ENCODE peak calls at places on chromosomes 5 and 9, in ten cellular contexts. U, N, R, E, D, P, Z, I, Q and W are unnamed samples.

GRCh38 chr9:95890594-95890993 is 15.1 kb downstream of the ERCC6L2 start:
- DNase-seq in N (no peak), U (no peak), Q (no peak), E (no peak), I (no peak), R (no peak), Z (no peak), D (no peak), P (no peak), W (no peak)

GRCh38 chr5:94125107-94125506 is 383.7 kb upstream of the POU5F2 start:
- DNase-seq in P (no peak), U (no peak), N (no peak), E (no peak), I (no peak), Q (no peak), D (no peak), R (no peak), Z (no peak), W (no peak)

GRCh38 chr9:136533775-136534157 is 12.1 kb downstream of the NOTCH1 start:
- DNase-seq in Z (no peak), U (no peak), D (no peak), E (peak; percentile 52), R (peak; percentile 60), P (no peak), Q (no peak), I (no peak), N (no peak), W (no peak)

GRCh38 chr9:70902705-70903131 is 218.7 kb downstream of the TRPM3 start:
- DNase-seq in U (peak; percentile 20), D (peak; percentile 20), R (no peak), E (no peak), N (no peak), P (no peak), Z (no peak), Q (no peak), I (no peak), W (no peak)

GRCh38 chr5:94057655-94058054 is 316.3 kb upstream of the POU5F2 start:
- DNase-seq in I (no peak), Q (no peak), R (no peak), Z (no peak), P (no peak), U (no peak), D (peak; percentile 67), E (no peak), N (no peak), W (peak; percentile 73)

GRCh38 chr5:109756543-109757186 is 66.9 kb downstream of the MAN2A1 start:
- DNase-seq in R (no peak), P (no peak), Q (no peak), I (no peak), D (no peak), Z (no peak), U (no peak), N (no peak), E (no peak), W (no peak)

GRCh38 chr5:163976691-163977090 is 471.3 kb downstream of the MAT2B start:
- DNase-seq in Q (no peak), N (no peak), D (no peak), I (no peak), E (no peak), Z (no peak), P (no peak), U (no peak), R (no peak), W (no peak)

GRCh38 chr9:104905931-104906330 is 22.0 kb downstream of the ABCA1 start:
- DNase-seq in P (no peak), Z (no peak), I (no peak), N (no peak), D (no peak), R (no peak), U (no peak), Q (no peak), E (no peak), W (no peak)

GRCh38 chr9:124652994-124653393 is 118.1 kb downstream of the NR6A1 start:
- DNase-seq in E (no peak), Z (no peak), N (no peak), P (no peak), R (no peak), I (no peak), U (no peak), D (no peak), Q (no peak), W (no peak)

GRCh38 chr5:997001-997474 is 11.6 kb upstream of the NKD2 start:
- DNase-seq in R (no peak), U (peak; percentile 24), D (peak; percentile 82), N (peak; percentile 47), I (no peak), P (no peak), Q (peak; percentile 39), E (no peak), Z (peak; percentile 67), W (no peak)

GRCh38 chr9:88922091-88922490 is 69.2 kb upstream of the S1PR3 start:
- DNase-seq in E (peak; percentile 14), N (no peak), P (no peak), R (peak; percentile 4), D (no peak), Z (no peak), Q (no peak), I (no peak), U (no peak), W (no peak)

GRCh38 chr5:72046106-72046505 is 61.2 kb upstream of the MAP1B start:
- DNase-seq in P (no peak), E (no peak), N (no peak), U (no peak), Z (no peak), I (no peak), Q (no peak), R (no peak), D (no peak), W (no peak)

GRCh38 chr9:115415450-115415849 is 297.5 kb upstream of the TNC start:
- DNase-seq in D (peak; percentile 66), E (no peak), N (no peak), Z (peak; percentile 58), P (no peak), U (no peak), R (no peak), Q (no peak), I (no peak), W (no peak)

GRCh38 chr9:3751125-3751758 is 225.4 kb upstream of the RFX3 start:
- DNase-seq in D (no peak), Z (no peak), P (no peak), N (no peak), I (no peak), R (no peak), U (no peak), Q (no peak), E (no peak), W (no peak)

GRCh38 chr5:26192496-26192895 is 845.9 kb downstream of the CDH9 start:
- DNase-seq in U (no peak), I (no peak), E (no peak), D (no peak), Q (no peak), Z (no peak), P (no peak), N (no peak), R (no peak), W (no peak)

GRCh38 chr5:177087707-177088005 is 941 bp downstream of the FGFR4 start:
- DNase-seq in R (no peak), Z (peak; percentile 65), P (no peak), E (no peak), N (no peak), Q (no peak), U (no peak), I (no peak), D (no peak), W (no peak)

GRCh38 chr5:177089146-177089545 is 2.4 kb downstream of the FGFR4 start:
- DNase-seq in Z (no peak), D (no peak), E (no peak), Q (peak; percentile 59), R (no peak), U (peak; percentile 52), N (no peak), P (no peak), I (no peak), W (no peak)

GRCh38 chr5:177086918-177087706 is 397 bp downstream of the FGFR4 start:
- DNase-seq in Z (peak; percentile 95), P (no peak), E (peak; percentile 53), R (peak; percentile 55), Q (no peak), D (peak; percentile 87), I (no peak), N (no peak), U (no peak), W (peak; percentile 84)

GRCh38 chr5:177084175-177084574 is 2.5 kb upstream of the FGFR4 start:
- DNase-seq in E (no peak), Z (no peak), N (no peak), P (no peak), I (no peak), U (no peak), D (no peak), Q (no peak), R (no peak), W (no peak)

GRCh38 chr5:177085985-177086917 is at the start of gene FGFR4:
- DNase-seq in E (peak; percentile 64), N (peak; percentile 45), Z (peak; percentile 98), D (peak; percentile 91), I (no peak), U (peak; percentile 79), Q (peak; percentile 56), P (no peak), R (peak; percentile 61), W (peak; percentile 96)
- H3K27ac ChIP-seq in E (no peak within 1 kb of the TSS), N (no peak within 1 kb of the TSS), Z (peak within 1 kb of the TSS; percentile 38), D (no peak within 1 kb of the TSS), I (no peak within 1 kb of the TSS), U (no peak within 1 kb of the TSS), Q (no peak within 1 kb of the TSS), P (no peak within 1 kb of the TSS), R (no peak within 1 kb of the TSS), W (no peak within 1 kb of the TSS)

GRCh38 chr5:32973646-32974045 is 262.5 kb downstream of the NPR3 start:
- DNase-seq in N (no peak), I (no peak), Q (no peak), P (no peak), D (no peak), Z (no peak), R (no peak), U (no peak), E (no peak), W (no peak)
- H3K27ac ChIP-seq in N (no peak overlapping the region), I (no peak overlapping the region), Q (no peak overlapping the region), P (no peak overlapping the region), D (no peak overlapping the region), Z (no peak overlapping the region), R (no peak overlapping the region), U (no peak overlapping the region), E (no peak overlapping the region), W (no peak overlapping the region)

GRCh38 chr9:89941875-89942274 is 337.1 kb downstream of the GADD45G start:
- DNase-seq in N (no peak), D (no peak), R (no peak), I (no peak), Q (no peak), U (no peak), Z (no peak), P (no peak), E (no peak), W (no peak)
- H3K27ac ChIP-seq in N (no peak overlapping the region), D (no peak overlapping the region), R (no peak overlapping the region), I (no peak overlapping the region), Q (no peak overlapping the region), U (no peak overlapping the region), Z (no peak overlapping the region), P (peak overlapping the region; percentile 43), E (no peak overlapping the region), W (no peak overlapping the region)

DNA sequence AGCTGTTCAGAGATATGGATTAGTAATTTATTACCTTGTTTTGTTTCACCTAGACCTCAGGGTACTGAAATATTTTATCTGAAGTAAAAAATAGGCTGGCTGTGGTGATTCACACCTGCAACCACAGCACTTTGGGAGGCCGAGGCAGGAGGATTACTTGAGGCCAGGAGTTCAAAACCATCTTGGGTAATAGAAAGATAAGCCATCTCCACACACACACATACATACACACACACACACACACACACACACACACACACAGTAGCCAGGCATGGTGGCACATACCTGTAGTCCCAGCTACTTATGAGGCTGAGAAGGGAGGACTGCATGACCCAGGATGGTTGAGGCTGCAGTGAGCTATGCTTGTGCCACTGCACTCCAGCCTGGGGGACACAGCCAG is 3.7 kb downstream of the ANXA2R start:
- DNase-seq in P (no peak), U (no peak), N (no peak), Q (no peak), D (peak; percentile 6), R (no peak), E (no peak), I (no peak), Z (no peak), W (no peak)
- H3K27ac ChIP-seq in P (no peak overlapping the region), U (no peak overlapping the region), N (peak overlapping the region; percentile 95), Q (peak overlapping the region; percentile 98), D (no peak overlapping the region), R (peak overlapping the region; percentile 97), E (peak overlapping the region; percentile 19), I (no peak overlapping the region), Z (no peak overlapping the region), W (no peak overlapping the region)